ENCODE peak calls at places on chromosomes 2 and 18, in six cellular contexts. C, L, I, P, M and O are unnamed samples.

GRCh38 chr2:102418421-102418961 is 4.5 kb upstream of the IL18RAP start:
- DNase-seq in C (no peak), L (no peak), I (no peak), P (no peak), M (no peak), O (no peak)

GRCh38 chr2:132424526-132425121 is 8.0 kb downstream of the GPR39 start:
- DNase-seq in C (peak), L (no peak), I (no peak), P (no peak), M (no peak), O (no peak)

GRCh38 chr2:164621761-164622105 is 451 bp upstream of the GRB14 start:
- DNase-seq in C (no peak), L (no peak), I (peak), P (no peak), M (no peak), O (no peak)

GRCh38 chr2:10331702-10332401 is 29.1 kb downstream of the HPCAL1 start:
- DNase-seq in C (no peak), L (no peak), I (no peak), P (no peak), M (no peak), O (peak)

GRCh38 chr2:13611939-13612338 is 895.2 kb downstream of the TRIB2 start:
- DNase-seq in C (no peak), L (no peak), I (no peak), P (no peak), M (no peak), O (no peak)

GRCh38 chr2:70541481-70542020 is 12.1 kb downstream of the TGFA start:
- DNase-seq in C (peak), L (no peak), I (no peak), P (no peak), M (no peak), O (no peak)

GRCh38 chr2:235494716-235495372 is 1.0 kb downstream of the AGAP1 start:
- DNase-seq in C (peak), L (no peak), I (no peak), P (peak), M (peak), O (no peak)

GRCh38 chr2:99340669-99341236 is 3.6 kb downstream of the EIF5B start:
- DNase-seq in C (no peak), L (no peak), I (no peak), P (no peak), M (no peak), O (no peak)

GRCh38 chr2:72806280-72806955 is 19.4 kb downstream of the EXOC6B start:
- DNase-seq in C (no peak), L (no peak), I (no peak), P (no peak), M (no peak), O (no peak)

GRCh38 chr2:175836361-175836760 is 165.7 kb downstream of the LNPK start:
- DNase-seq in C (no peak), L (no peak), I (no peak), P (no peak), M (no peak), O (no peak)

GRCh38 chr18:78480531-78481054 is 499.0 kb upstream of the SALL3 start:
- DNase-seq in C (no peak), L (no peak), I (no peak), P (no peak), M (no peak), O (no peak)

GRCh38 chr2:160039166-160039903 is 23.1 kb downstream of the PLA2R1 start:
- DNase-seq in C (no peak), L (no peak), I (peak), P (no peak), M (no peak), O (no peak)

GRCh38 chr2:158774663-158775062 is 20.5 kb upstream of the DAPL1 start:
- DNase-seq in C (no peak), L (no peak), I (no peak), P (no peak), M (no peak), O (no peak)

GRCh38 chr2:168490015-168490874 is 34.2 kb downstream of the CERS6 start:
- DNase-seq in C (peak), L (no peak), I (no peak), P (no peak), M (no peak), O (no peak)

GRCh38 chr2:19812166-19812565 is 89.6 kb downstream of the TTC32 start:
- DNase-seq in C (no peak), L (no peak), I (no peak), P (no peak), M (no peak), O (no peak)

GRCh38 chr18:75223687-75224347 is 13.2 kb downstream of the TSHZ1 start:
- DNase-seq in C (no peak), L (no peak), I (no peak), P (no peak), M (no peak), O (no peak)

GRCh38 chr2:42567806-42568429 is 514 bp upstream of the MTA3 start:
- DNase-seq in C (peak), L (no peak), I (peak), P (no peak), M (peak), O (no peak)

GRCh38 chr2:67526283-67526682 is 129.2 kb downstream of the ETAA1 start:
- DNase-seq in C (peak), L (no peak), I (peak), P (no peak), M (no peak), O (no peak)

GRCh38 chr2:120686511-120687168 is 49.0 kb upstream of the GLI2 start:
- DNase-seq in C (no peak), L (no peak), I (no peak), P (no peak), M (no peak), O (no peak)

GRCh38 chr2:48383055-48383454 is 146.9 kb upstream of the STON1 start:
- DNase-seq in C (no peak), L (no peak), I (no peak), P (no peak), M (no peak), O (no peak)

GRCh38 chr2:144233226-144234114 is 286.4 kb downstream of the ZEB2 start:
- DNase-seq in C (no peak), L (no peak), I (no peak), P (no peak), M (no peak), O (no peak)

GRCh38 chr18:35756506-35757117 is 175.1 kb downstream of the GALNT1 start:
- DNase-seq in C (peak), L (no peak), I (peak), P (peak), M (peak), O (no peak)

GRCh38 chr2:63698825-63699548 is 110.2 kb downstream of the MDH1 start:
- DNase-seq in C (peak), L (no peak), I (peak), P (peak), M (peak), O (no peak)